ENCODE peak calls at places on chromosomes 12 and 14, in four cellular contexts. D is OCI-LY7, J is bronchial epithelial cell, T is T-helper 2 cell. S is an unnamed sample.

GRCh38 chr12:114439833-114440449 is 34.0 kb upstream of the TBX5 start:
- DNase-seq in D (no peak), J (no peak), T (no peak), S (no peak)

GRCh38 chr12:111426341-111427185 is 20.8 kb downstream of the SH2B3 start:
- DNase-seq in D (no peak), J (no peak), T (peak), S (peak)

GRCh38 chr12:111942557-111942956 is 70.4 kb downstream of the TMEM116 start:
- DNase-seq in D (no peak), J (peak), T (no peak), S (no peak)

GRCh38 chr12:989751-990278 is 1.2 kb upstream of the ERC1 start:
- DNase-seq in D (peak), J (peak), T (no peak), S (no peak)

GRCh38 chr12:77049767-77050353 is 15.5 kb downstream of the E2F7 start:
- DNase-seq in D (peak), J (peak), T (peak), S (no peak)

GRCh38 chr14:85333313-85333712 is 196.6 kb upstream of the FLRT2 start:
- DNase-seq in D (no peak), J (peak), T (no peak), S (no peak)

GRCh38 chr12:28937196-28937595 is 211.9 kb upstream of the FAR2 start:
- DNase-seq in D (no peak), J (peak), T (no peak), S (no peak)

GRCh38 chr12:15996254-15996653 is 85.1 kb downstream of the DERA start:
- DNase-seq in D (no peak), J (no peak), T (no peak), S (no peak)

GRCh38 chr14:77376380-77376770 is 519 bp downstream of the TMED8 start:
- DNase-seq in D (peak), J (peak), T (no peak), S (peak)

GRCh38 chr12:15690320-15690719 is 98.9 kb downstream of the EPS8 start:
- DNase-seq in D (no peak), J (no peak), T (no peak), S (no peak)

GRCh38 chr14:74572829-74573360 is 39.1 kb downstream of the LTBP2 start:
- DNase-seq in D (no peak), J (peak), T (no peak), S (no peak)

GRCh38 chr12:111085100-111085499 is 164.7 kb upstream of the MYL2 start:
- DNase-seq in D (no peak), J (no peak), T (no peak), S (no peak)

GRCh38 chr14:69708586-69709169 is 58.3 kb upstream of the SRSF5 start:
- DNase-seq in D (peak), J (no peak), T (no peak), S (no peak)

GRCh38 chr12:68733661-68734071 is 12.3 kb upstream of the SLC35E3 start:
- DNase-seq in D (no peak), J (peak), T (no peak), S (no peak)

GRCh38 chr14:33118653-33119052 is 180.0 kb downstream of the NPAS3 start:
- DNase-seq in D (no peak), J (no peak), T (no peak), S (no peak)

GRCh38 chr14:67571275-67571990 is 28.6 kb downstream of the PIGH start:
- DNase-seq in D (peak), J (peak), T (peak), S (peak)

GRCh38 chr12:89893972-89894706 is 185.5 kb upstream of the ATP2B1 start:
- DNase-seq in D (no peak), J (peak), T (no peak), S (no peak)

GRCh38 chr14:75578099-75578785 is at the start of gene FLVCR2:
- DNase-seq in D (no peak), J (peak), T (peak), S (peak)

S was measured in T-helper 22 cell.